ENCODE peak calls at places on chromosomes 5 and 9, in nine cellular contexts. U, R, M, B, Y, Q, H, I and Z are unnamed samples. For H3K9me3, the result is how much of the 10 kb centered on the place peaks cover.

GRCh38 chr5:75260708-75261107 is 24.0 kb upstream of the ANKRD31 start:
- ATAC-seq in Q (no peak), R (no peak), U (no peak), I (no peak), Y (no peak), H (no peak), B (no peak), M (no peak), Z (no peak)

GRCh38 chr5:137621861-137622823 is 113.7 kb downstream of the KLHL3 start:
- ATAC-seq in M (peak), I (no peak), B (peak), Y (peak), H (peak), U (no peak), R (peak), Q (peak), Z (peak)

GRCh38 chr5:134917070-134917831 is 12.3 kb downstream of the PCBD2 start:
- ATAC-seq in M (no peak), Q (no peak), H (no peak), R (no peak), Y (no peak), B (no peak), I (no peak), U (no peak), Z (no peak)

GRCh38 chr5:110106750-110107149 is 417.0 kb downstream of the MAN2A1 start:
- ATAC-seq in Y (no peak), H (no peak), U (no peak), I (no peak), B (no peak), R (no peak), M (no peak), Q (no peak), Z (no peak)

GRCh38 chr9:127305450-127306226 is 41.1 kb downstream of the GARNL3 start:
- ATAC-seq in Y (no peak), H (no peak), I (no peak), M (no peak), R (no peak), Q (no peak), U (no peak), B (no peak), Z (no peak)

GRCh38 chr5:159051431-159052281 is 48.1 kb downstream of the EBF1 start:
- ATAC-seq in H (peak), B (peak), I (no peak), M (peak), R (peak), Y (peak), U (peak), Q (peak), Z (no peak)

GRCh38 chr5:110865400-110866094 is 126.7 kb downstream of the SLC25A46 start:
- ATAC-seq in R (no peak), I (no peak), Y (no peak), H (no peak), U (peak), M (peak), Q (no peak), B (no peak), Z (no peak)

GRCh38 chr9:130732131-130732530 is 38.6 kb downstream of the EXOSC2 start:
- ATAC-seq in U (no peak), M (peak), Y (peak), R (no peak), H (no peak), Q (no peak), I (no peak), B (no peak), Z (no peak)

GRCh38 chr9:34145165-34145564 is 18.7 kb upstream of the DCAF12 start:
- ATAC-seq in H (no peak), B (no peak), Y (no peak), I (no peak), R (peak), U (no peak), M (peak), Q (no peak), Z (no peak)

GRCh38 chr9:134983094-134983493 is 65.4 kb upstream of the FCN1 start:
- ATAC-seq in U (peak), B (peak), I (no peak), R (no peak), H (peak), Q (no peak), M (peak), Y (peak), Z (no peak)

GRCh38 chr5:84816746-84817547 is 432.3 kb upstream of the EDIL3 start:
- ATAC-seq in I (no peak), R (no peak), U (no peak), M (no peak), H (no peak), B (no peak), Q (no peak), Y (no peak), Z (no peak)

GRCh38 chr5:103774736-103775135 is 212.1 kb upstream of the NUDT12 start:
- ATAC-seq in M (no peak), B (no peak), Y (no peak), Q (no peak), I (no peak), R (no peak), U (no peak), H (no peak), Z (no peak)

GRCh38 chr5:91955610-91956009 is 572.5 kb upstream of the ARRDC3 start:
- ATAC-seq in M (no peak), B (no peak), I (no peak), Y (peak), R (no peak), U (no peak), Q (no peak), H (no peak), Z (no peak)

GRCh38 chr5:2093859-2094615 is 211.3 kb upstream of the IRX4 start:
- ATAC-seq in H (peak), Y (peak), I (no peak), B (peak), Q (no peak), U (no peak), M (peak), R (peak), Z (peak)

GRCh38 chr9:129990269-129991005 is 52.6 kb downstream of the FNBP1 start:
- ATAC-seq in H (peak), U (peak), M (peak), R (no peak), Q (peak), Y (no peak), I (peak), B (no peak), Z (no peak)

GRCh38 chr9:82202808-82203207 is 214.2 kb downstream of the SPATA31D1 start:
- ATAC-seq in R (no peak), B (no peak), Q (no peak), U (no peak), M (no peak), H (no peak), Y (no peak), I (no peak), Z (no peak)

GRCh38 chr9:123957731-123958130 is 27.8 kb upstream of the DENND1A start:
- ATAC-seq in I (no peak), M (no peak), R (no peak), U (no peak), B (no peak), Y (no peak), Q (no peak), H (no peak), Z (no peak)

GRCh38 chr9:111066427-111066826 is 28.2 kb upstream of the LPAR1 start:
- ATAC-seq in R (peak), I (no peak), H (peak), M (no peak), U (no peak), Y (no peak), B (no peak), Q (no peak), Z (no peak)

GRCh38 chr9:97445119-97445701 is 33.3 kb downstream of the TDRD7 start:
- ATAC-seq in M (no peak), Y (no peak), B (no peak), R (no peak), I (no peak), Q (no peak), H (no peak), U (peak), Z (no peak)

GRCh38 chr9:131516930-131517329 is 14.1 kb downstream of the UCK1 start:
- ATAC-seq in B (no peak), Q (no peak), I (no peak), Y (peak), H (no peak), R (peak), U (no peak), M (no peak), Z (no peak)

GRCh38 chr5:108730617-108731340 is 16.9 kb upstream of the FER start:
- ATAC-seq in Q (no peak), Y (no peak), I (no peak), M (no peak), U (no peak), R (no peak), B (no peak), H (no peak), Z (no peak)

GRCh38 chr5:52856564-52856963 is 68.8 kb downstream of the ITGA1 start:
- ATAC-seq in Y (no peak), Q (no peak), H (no peak), M (no peak), I (no peak), R (no peak), U (no peak), B (no peak), Z (no peak)

GRCh38 chr5:168224110-168224509 is 67.3 kb upstream of the WWC1 start:
- ATAC-seq in M (no peak), H (no peak), Q (no peak), R (no peak), I (no peak), Y (no peak), U (no peak), B (no peak), Z (no peak)

GRCh38 chr5:141007791-141008190 is 41.5 kb downstream of the PCDHAC2 start:
- ATAC-seq in B (no peak), H (no peak), Q (no peak), U (no peak), R (no peak), I (no peak), M (no peak), Y (no peak), Z (no peak)

GRCh38 chr5:115366223-115366622 is 69.8 kb upstream of the CCDC112 start:
- ATAC-seq in U (no peak), M (peak), R (peak), I (no peak), Q (no peak), Y (no peak), B (no peak), H (peak), Z (no peak)

GRCh38 chr9:127869310-127870152 is 7.9 kb downstream of the AK1 start:
- ATAC-seq in Y (peak), M (peak), H (peak), Q (peak), R (peak), I (peak), U (peak), B (peak), Z (peak)

GRCh38 chr9:112496074-112496722 is 9.6 kb downstream of the KIAA1958 start:
- ATAC-seq in Y (no peak), B (no peak), M (peak), I (no peak), Q (no peak), U (peak), H (peak), R (no peak), Z (no peak)

GRCh38 chr5:61860978-61861377 is 445.0 kb upstream of the KIF2A start:
- ATAC-seq in Y (no peak), H (no peak), U (no peak), R (no peak), B (no peak), Q (no peak), I (no peak), M (no peak), Z (no peak)

GRCh38 chr5:139949710-139950109 is 93.4 kb downstream of the NRG2 start:
- ATAC-seq in H (no peak), M (peak), I (no peak), R (peak), B (no peak), Y (no peak), U (peak), Q (no peak), Z (no peak)
- H3K27ac ChIP-seq in H (no peak), M (no peak), I (no peak), R (peak), B (no peak), Y (no peak), U (no peak), Q (no peak), Z (no peak)

GRCh38 chr5:179124329-179124852 is 64.2 kb downstream of the ZNF354C start:
- ATAC-seq in B (no peak), Q (no peak), R (no peak), U (no peak), I (no peak), H (no peak), M (no peak), Y (no peak), Z (no peak)

GRCh38 chr5:179124853-179125788 is 64.9 kb downstream of the ZNF354C start:
- ATAC-seq in R (no peak), Q (no peak), I (no peak), U (no peak), H (no peak), B (no peak), Y (no peak), M (no peak), Z (no peak)

GRCh38 chr5:179126506-179126991 is 66.4 kb downstream of the ZNF354C start:
- ATAC-seq in M (no peak), B (no peak), R (no peak), Q (no peak), Y (no peak), I (no peak), U (no peak), H (no peak), Z (no peak)

GRCh38 chr5:179127136-179128040 is 67.2 kb downstream of the ZNF354C start:
- ATAC-seq in U (no peak), Y (no peak), Q (no peak), H (no peak), R (no peak), B (no peak), M (no peak), I (no peak), Z (no peak)

DNA sequence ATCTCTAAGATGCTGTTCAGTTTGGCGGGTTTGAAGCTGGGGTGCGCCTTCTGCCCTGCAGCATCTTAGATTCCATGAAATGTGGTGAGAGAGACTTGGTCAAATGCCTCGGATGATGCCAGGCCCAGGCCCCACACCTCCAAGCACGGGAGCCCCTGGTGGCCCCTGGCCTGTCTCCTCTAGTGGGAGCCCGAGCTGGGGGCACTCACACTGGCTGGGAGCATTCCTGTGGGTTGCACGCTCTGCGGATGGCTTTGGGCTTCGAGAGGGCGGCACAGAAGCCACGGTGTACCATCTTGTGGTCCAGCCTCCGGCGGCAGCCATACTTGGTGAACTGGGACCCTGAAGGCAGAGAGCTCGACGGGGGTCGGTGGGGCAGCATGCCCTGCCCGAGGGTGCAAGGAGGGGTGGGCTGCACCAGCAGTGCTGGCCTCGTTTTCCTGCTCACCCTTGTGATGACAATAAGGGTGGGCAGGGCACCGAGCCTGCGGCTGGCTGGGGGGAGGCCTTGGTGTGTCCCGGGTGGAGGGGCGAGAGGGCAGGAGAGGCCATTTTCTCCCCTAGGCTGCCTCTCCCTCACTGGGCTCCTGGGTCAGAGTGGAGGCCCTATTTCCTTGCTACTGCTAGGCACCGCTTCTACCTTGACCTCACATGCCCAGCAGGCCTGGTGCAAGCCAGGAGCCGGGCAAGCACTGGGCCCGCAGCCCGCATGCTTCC is 65.8 kb downstream of the ZNF354C start:
- ATAC-seq in U (no peak), B (no peak), I (no peak), H (no peak), M (no peak), Q (no peak), R (no peak), Y (no peak), Z (no peak)
- H3K9me3 ChIP-seq in U (under half), B (under half), I (under half), H (under half), M (under half), Q (under half), R (under half), Y (under half), Z (under half)

DNA sequence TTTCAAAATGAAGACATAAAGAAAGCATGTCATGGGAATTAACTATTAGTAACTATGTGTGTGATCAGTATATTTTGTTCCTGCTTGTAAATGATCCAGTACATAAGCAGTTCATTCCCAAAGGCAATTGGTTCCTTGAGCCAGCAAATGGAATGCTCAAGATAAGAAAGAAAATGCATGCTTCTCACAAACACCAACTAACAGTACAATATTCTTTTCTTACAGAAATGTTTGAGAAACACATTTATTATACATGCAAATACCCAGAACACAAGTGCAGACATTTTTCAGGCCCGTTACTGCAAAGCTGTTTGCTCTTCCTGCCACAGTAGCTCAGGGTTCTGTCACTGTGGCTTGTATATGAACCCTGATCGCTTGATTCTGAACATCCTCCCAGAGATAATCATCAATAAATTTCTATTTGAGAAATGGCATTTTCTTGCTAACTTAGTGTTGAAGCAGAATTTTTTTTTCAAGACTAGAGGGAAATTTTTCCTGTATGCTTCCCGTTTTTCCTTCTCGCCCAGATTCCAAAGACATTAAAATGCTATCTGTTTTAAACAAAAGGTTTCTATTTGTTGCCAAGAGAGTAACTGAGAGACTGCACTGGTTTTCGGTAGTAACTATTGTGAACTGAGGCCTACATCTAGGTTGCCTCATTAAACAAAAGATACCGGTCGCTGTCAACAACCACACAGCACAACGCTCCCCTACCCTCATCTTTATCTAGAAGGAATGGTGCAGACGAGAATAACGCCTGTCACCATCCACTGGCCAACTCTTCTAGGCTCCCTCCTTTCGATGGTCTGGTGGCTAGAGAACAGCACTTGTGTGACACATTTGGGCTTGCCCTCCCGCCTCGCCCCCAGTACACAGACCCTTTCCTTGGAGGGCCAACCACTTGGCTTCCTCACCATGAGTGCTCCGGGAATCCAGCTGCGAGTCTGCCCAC is 1.7 kb downstream of the GNAQ start:
- ATAC-seq in B (peak), H (peak), U (peak), M (peak), I (peak), R (peak), Q (peak), Y (peak), Z (no peak)
- H3K27ac ChIP-seq in B (peak), H (peak), U (peak), M (peak), I (peak), R (peak), Q (peak), Y (peak), Z (peak)

GRCh38 chr5:59272744-59273427 is 620.6 kb downstream of the PDE4D start:
- ATAC-seq in I (no peak), B (no peak), Q (no peak), M (no peak), U (no peak), R (no peak), H (no peak), Y (no peak), Z (no peak)
- H3K9me3 ChIP-seq in I (under half), B (under half), Q (under half), M (under half), U (under half), R (under half), H (under half), Y (under half), Z (under half)

GRCh38 chr9:119195521-119195920 is 173.7 kb downstream of the BRINP1 start:
- ATAC-seq in M (no peak), R (no peak), B (no peak), U (no peak), Y (no peak), Q (no peak), H (no peak), I (no peak), Z (no peak)
- H3K27ac ChIP-seq in M (no peak), R (no peak), B (no peak), U (no peak), Y (no peak), Q (no peak), H (no peak), I (no peak), Z (no peak)

GRCh38 chr9:19816769-19817168 is 27.9 kb upstream of the SLC24A2 start:
- ATAC-seq in U (no peak), H (no peak), I (no peak), Q (no peak), R (no peak), B (no peak), Y (no peak), M (no peak), Z (no peak)

GRCh38 chr9:19807182-19807892 is 18.5 kb upstream of the SLC24A2 start:
- ATAC-seq in Q (no peak), H (no peak), B (no peak), Y (no peak), U (no peak), M (no peak), R (no peak), I (no peak), Z (no peak)

GRCh38 chr9:19809422-19810269 is 20.8 kb upstream of the SLC24A2 start:
- ATAC-seq in I (no peak), Q (no peak), U (no peak), Y (no peak), B (no peak), R (no peak), M (no peak), H (no peak), Z (no peak)

GRCh38 chr9:19812194-19812593 is 23.4 kb upstream of the SLC24A2 start:
- ATAC-seq in Y (no peak), I (no peak), H (no peak), M (no peak), R (no peak), U (no peak), Q (no peak), B (no peak), Z (no peak)
- H3K9me3 ChIP-seq in Y (under half), I (under half), H (under half), M (under half), R (under half), U (under half), Q (under half), B (under half), Z (under half)

DNA sequence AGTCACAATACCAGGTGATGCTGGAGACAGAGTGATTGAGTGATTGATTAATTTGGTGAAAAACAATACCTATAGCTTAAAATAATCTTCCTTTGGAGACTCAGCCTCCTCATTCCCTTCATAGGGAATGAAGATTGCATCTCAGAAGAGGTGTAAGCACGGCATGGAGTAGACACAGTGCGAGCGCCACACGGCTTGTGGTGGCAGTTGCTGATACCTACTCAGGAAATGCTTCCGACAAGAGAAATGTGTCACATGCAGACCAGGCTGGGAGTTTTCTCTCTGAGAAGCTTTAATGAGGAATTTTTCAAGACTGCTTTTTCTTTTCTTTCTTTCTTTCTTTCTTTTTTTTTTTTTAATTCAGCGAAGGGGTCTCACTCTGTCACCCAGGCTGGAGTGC is 211.8 kb upstream of the OTULINL start:
- ATAC-seq in H (no peak), Q (no peak), R (no peak), U (no peak), I (no peak), Y (no peak), M (no peak), B (no peak), Z (no peak)
- H3K27ac ChIP-seq in H (no peak), Q (no peak), R (no peak), U (no peak), I (no peak), Y (no peak), M (no peak), B (no peak), Z (no peak)

DNA sequence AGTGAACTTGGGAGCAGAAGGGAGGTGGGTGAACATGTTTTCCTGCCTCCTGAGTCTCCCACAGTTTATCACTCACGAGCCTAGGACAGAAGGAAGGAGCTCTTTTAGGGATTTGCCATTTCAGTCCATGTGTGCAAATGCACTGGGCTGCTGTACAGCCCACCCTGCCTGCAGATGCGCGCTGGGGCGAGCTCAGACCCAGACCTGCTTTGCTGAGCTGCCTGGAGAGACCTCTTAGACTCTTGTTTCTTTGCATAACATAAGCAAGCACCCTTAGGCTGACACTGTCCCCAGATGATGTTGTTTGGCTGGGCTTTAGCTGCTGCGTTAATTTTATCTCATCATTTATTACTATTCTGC is 199.0 kb downstream of the CACNA1B start:
- ATAC-seq in H (no peak), I (no peak), B (no peak), Y (no peak), U (no peak), Q (no peak), M (no peak), R (no peak), Z (no peak)
- H3K9me3 ChIP-seq in H (under half), I (under half), B (under half), Y (under half), U (under half), Q (under half), M (under half), R (under half), Z (under half)

GRCh38 chr9:96245399-96245798 is 56.6 kb downstream of the HSD17B3 start:
- ATAC-seq in I (no peak), B (no peak), R (no peak), U (no peak), M (no peak), Y (no peak), H (no peak), Q (no peak), Z (no peak)
- H3K27ac ChIP-seq in I (no peak), B (no peak), R (no peak), U (no peak), M (no peak), Y (no peak), H (no peak), Q (no peak), Z (no peak)